ENCODE peak calls at places on chromosomes 5 and 9, in ten cellular contexts. One of them, this sample, is unnamed.

GRCh38 chr5:45512521-45512920 is 183.7 kb downstream of the HCN1 start:
- DNase-seq in coronary artery: no peak
- DNase-seq in A549: no peak
- DNase-seq in CD8-positive, alpha-beta T cell: no peak
- DNase-seq in activated CD8-positive, alpha-beta memory T cell treated with anti-CD3 and anti-CD28 coated beads, Interleukin-2, amount 50 U/mL, for 4 hours: no peak
- DNase-seq in effector CD8-positive, alpha-beta T cell: no peak
- DNase-seq in choroid plexus epithelial cell: no peak
- DNase-seq in Right ventricle myocardium inferior: no peak
- DNase-seq in SK-N-DZ: no peak
- DNase-seq in putamen: no peak
- DNase-seq in this sample: no peak

GRCh38 chr5:150428106-150428876 is 15.6 kb upstream of the CD74 start:
- DNase-seq in SK-N-DZ: no peak
- DNase-seq in Right ventricle myocardium inferior: peak; percentile 74
- DNase-seq in effector CD8-positive, alpha-beta T cell: no peak
- DNase-seq in A549: no peak
- DNase-seq in activated CD8-positive, alpha-beta memory T cell treated with anti-CD3 and anti-CD28 coated beads, Interleukin-2, amount 50 U/mL, for 4 hours: no peak
- DNase-seq in putamen: peak; percentile 65
- DNase-seq in CD8-positive, alpha-beta T cell: no peak
- DNase-seq in coronary artery: no peak
- DNase-seq in choroid plexus epithelial cell: peak; percentile 91
- DNase-seq in this sample: no peak

GRCh38 chr9:13213337-13213736 is 66.2 kb downstream of the MPDZ start:
- DNase-seq in putamen: peak; percentile 13
- DNase-seq in SK-N-DZ: no peak
- DNase-seq in effector CD8-positive, alpha-beta T cell: no peak
- DNase-seq in activated CD8-positive, alpha-beta memory T cell treated with anti-CD3 and anti-CD28 coated beads, Interleukin-2, amount 50 U/mL, for 4 hours: no peak
- DNase-seq in CD8-positive, alpha-beta T cell: no peak
- DNase-seq in coronary artery: no peak
- DNase-seq in Right ventricle myocardium inferior: no peak
- DNase-seq in A549: peak; percentile 21
- DNase-seq in choroid plexus epithelial cell: peak; percentile 61
- DNase-seq in this sample: no peak

GRCh38 chr9:85115473-85115872 is 445.9 kb downstream of the NTRK2 start:
- DNase-seq in coronary artery: no peak
- DNase-seq in effector CD8-positive, alpha-beta T cell: no peak
- DNase-seq in choroid plexus epithelial cell: no peak
- DNase-seq in activated CD8-positive, alpha-beta memory T cell treated with anti-CD3 and anti-CD28 coated beads, Interleukin-2, amount 50 U/mL, for 4 hours: no peak
- DNase-seq in A549: no peak
- DNase-seq in putamen: no peak
- DNase-seq in SK-N-DZ: no peak
- DNase-seq in Right ventricle myocardium inferior: no peak
- DNase-seq in CD8-positive, alpha-beta T cell: no peak
- DNase-seq in this sample: no peak

GRCh38 chr5:111734597-111734996 is 22.4 kb downstream of the NREP start:
- DNase-seq in SK-N-DZ: no peak
- DNase-seq in putamen: no peak
- DNase-seq in activated CD8-positive, alpha-beta memory T cell treated with anti-CD3 and anti-CD28 coated beads, Interleukin-2, amount 50 U/mL, for 4 hours: no peak
- DNase-seq in Right ventricle myocardium inferior: no peak
- DNase-seq in coronary artery: no peak
- DNase-seq in CD8-positive, alpha-beta T cell: no peak
- DNase-seq in effector CD8-positive, alpha-beta T cell: no peak
- DNase-seq in A549: no peak
- DNase-seq in choroid plexus epithelial cell: no peak
- DNase-seq in this sample: no peak

GRCh38 chr5:9726931-9727330 is 96.8 kb upstream of the TAS2R1 start:
- DNase-seq in Right ventricle myocardium inferior: no peak
- DNase-seq in coronary artery: no peak
- DNase-seq in putamen: no peak
- DNase-seq in A549: no peak
- DNase-seq in activated CD8-positive, alpha-beta memory T cell treated with anti-CD3 and anti-CD28 coated beads, Interleukin-2, amount 50 U/mL, for 4 hours: no peak
- DNase-seq in CD8-positive, alpha-beta T cell: no peak
- DNase-seq in SK-N-DZ: no peak
- DNase-seq in effector CD8-positive, alpha-beta T cell: no peak
- DNase-seq in choroid plexus epithelial cell: peak; percentile 18
- DNase-seq in this sample: no peak

GRCh38 chr5:177301503-177302165 is 1.9 kb downstream of the RAB24 start:
- DNase-seq in Right ventricle myocardium inferior: no peak
- DNase-seq in effector CD8-positive, alpha-beta T cell: no peak
- DNase-seq in putamen: no peak
- DNase-seq in coronary artery: no peak
- DNase-seq in A549: no peak
- DNase-seq in activated CD8-positive, alpha-beta memory T cell treated with anti-CD3 and anti-CD28 coated beads, Interleukin-2, amount 50 U/mL, for 4 hours: no peak
- DNase-seq in SK-N-DZ: no peak
- DNase-seq in CD8-positive, alpha-beta T cell: no peak
- DNase-seq in choroid plexus epithelial cell: no peak
- DNase-seq in this sample: no peak

GRCh38 chr5:172173771-172174170 is 14.3 kb downstream of the STK10 start:
- DNase-seq in Right ventricle myocardium inferior: peak; percentile 89
- DNase-seq in A549: no peak
- DNase-seq in choroid plexus epithelial cell: peak; percentile 88
- DNase-seq in SK-N-DZ: no peak
- DNase-seq in CD8-positive, alpha-beta T cell: peak; percentile 71
- DNase-seq in effector CD8-positive, alpha-beta T cell: peak; percentile 31
- DNase-seq in putamen: no peak
- DNase-seq in activated CD8-positive, alpha-beta memory T cell treated with anti-CD3 and anti-CD28 coated beads, Interleukin-2, amount 50 U/mL, for 4 hours: peak; percentile 61
- DNase-seq in coronary artery: no peak
- DNase-seq in this sample: no peak

GRCh38 chr9:90539266-90539665 is 103.4 kb downstream of the DIRAS2 start:
- DNase-seq in effector CD8-positive, alpha-beta T cell: no peak
- DNase-seq in putamen: no peak
- DNase-seq in choroid plexus epithelial cell: no peak
- DNase-seq in CD8-positive, alpha-beta T cell: no peak
- DNase-seq in coronary artery: no peak
- DNase-seq in Right ventricle myocardium inferior: no peak
- DNase-seq in activated CD8-positive, alpha-beta memory T cell treated with anti-CD3 and anti-CD28 coated beads, Interleukin-2, amount 50 U/mL, for 4 hours: no peak
- DNase-seq in A549: no peak
- DNase-seq in SK-N-DZ: no peak
- DNase-seq in this sample: no peak

GRCh38 chr5:15365040-15365439 is 134.9 kb upstream of the FBXL7 start:
- DNase-seq in CD8-positive, alpha-beta T cell: no peak
- DNase-seq in effector CD8-positive, alpha-beta T cell: no peak
- DNase-seq in Right ventricle myocardium inferior: no peak
- DNase-seq in SK-N-DZ: no peak
- DNase-seq in activated CD8-positive, alpha-beta memory T cell treated with anti-CD3 and anti-CD28 coated beads, Interleukin-2, amount 50 U/mL, for 4 hours: no peak
- DNase-seq in coronary artery: no peak
- DNase-seq in choroid plexus epithelial cell: peak; percentile 68
- DNase-seq in putamen: no peak
- DNase-seq in A549: no peak
- DNase-seq in this sample: no peak

GRCh38 chr5:181152406-181152805 is 5.0 kb downstream of the OR2V2 start:
- DNase-seq in CD8-positive, alpha-beta T cell: no peak
- DNase-seq in Right ventricle myocardium inferior: no peak
- DNase-seq in choroid plexus epithelial cell: no peak
- DNase-seq in putamen: no peak
- DNase-seq in SK-N-DZ: no peak
- DNase-seq in effector CD8-positive, alpha-beta T cell: no peak
- DNase-seq in A549: peak; percentile 59
- DNase-seq in activated CD8-positive, alpha-beta memory T cell treated with anti-CD3 and anti-CD28 coated beads, Interleukin-2, amount 50 U/mL, for 4 hours: no peak
- DNase-seq in coronary artery: no peak
- DNase-seq in this sample: peak; percentile 79

GRCh38 chr9:96139592-96140251 is 162.3 kb downstream of the HSD17B3 start:
- DNase-seq in Right ventricle myocardium inferior: no peak
- DNase-seq in A549: peak; percentile 48
- DNase-seq in putamen: no peak
- DNase-seq in coronary artery: peak; percentile 85
- DNase-seq in CD8-positive, alpha-beta T cell: no peak
- DNase-seq in activated CD8-positive, alpha-beta memory T cell treated with anti-CD3 and anti-CD28 coated beads, Interleukin-2, amount 50 U/mL, for 4 hours: no peak
- DNase-seq in choroid plexus epithelial cell: peak; percentile 93
- DNase-seq in SK-N-DZ: no peak
- DNase-seq in effector CD8-positive, alpha-beta T cell: no peak
- DNase-seq in this sample: no peak

GRCh38 chr9:106287108-106287631 is 575.8 kb upstream of the ZNF462 start:
- DNase-seq in SK-N-DZ: no peak
- DNase-seq in choroid plexus epithelial cell: no peak
- DNase-seq in activated CD8-positive, alpha-beta memory T cell treated with anti-CD3 and anti-CD28 coated beads, Interleukin-2, amount 50 U/mL, for 4 hours: no peak
- DNase-seq in putamen: peak; percentile 46
- DNase-seq in coronary artery: no peak
- DNase-seq in effector CD8-positive, alpha-beta T cell: no peak
- DNase-seq in Right ventricle myocardium inferior: no peak
- DNase-seq in A549: no peak
- DNase-seq in CD8-positive, alpha-beta T cell: no peak
- DNase-seq in this sample: no peak

GRCh38 chr9:34559616-34560546 is 29.6 kb downstream of the CNTFR start:
- DNase-seq in choroid plexus epithelial cell: peak; percentile 72
- DNase-seq in CD8-positive, alpha-beta T cell: no peak
- DNase-seq in effector CD8-positive, alpha-beta T cell: no peak
- DNase-seq in Right ventricle myocardium inferior: no peak
- DNase-seq in coronary artery: no peak
- DNase-seq in activated CD8-positive, alpha-beta memory T cell treated with anti-CD3 and anti-CD28 coated beads, Interleukin-2, amount 50 U/mL, for 4 hours: no peak
- DNase-seq in putamen: no peak
- DNase-seq in A549: peak; percentile 27
- DNase-seq in SK-N-DZ: no peak
- DNase-seq in this sample: no peak

GRCh38 chr5:76193635-76194034 is 110.5 kb downstream of the SV2C start:
- DNase-seq in SK-N-DZ: no peak
- DNase-seq in CD8-positive, alpha-beta T cell: no peak
- DNase-seq in Right ventricle myocardium inferior: no peak
- DNase-seq in coronary artery: no peak
- DNase-seq in activated CD8-positive, alpha-beta memory T cell treated with anti-CD3 and anti-CD28 coated beads, Interleukin-2, amount 50 U/mL, for 4 hours: no peak
- DNase-seq in putamen: no peak
- DNase-seq in effector CD8-positive, alpha-beta T cell: no peak
- DNase-seq in choroid plexus epithelial cell: no peak
- DNase-seq in A549: no peak
- DNase-seq in this sample: no peak

GRCh38 chr9:112037281-112038016 is 137.6 kb downstream of the SUSD1 start:
- DNase-seq in Right ventricle myocardium inferior: no peak
- DNase-seq in A549: no peak
- DNase-seq in CD8-positive, alpha-beta T cell: peak; percentile 70
- DNase-seq in choroid plexus epithelial cell: peak; percentile 75
- DNase-seq in coronary artery: no peak
- DNase-seq in effector CD8-positive, alpha-beta T cell: peak; percentile 17
- DNase-seq in activated CD8-positive, alpha-beta memory T cell treated with anti-CD3 and anti-CD28 coated beads, Interleukin-2, amount 50 U/mL, for 4 hours: peak; percentile 53
- DNase-seq in SK-N-DZ: no peak
- DNase-seq in putamen: no peak
- DNase-seq in this sample: no peak

GRCh38 chr5:36703245-36703860 is 96.9 kb downstream of the SLC1A3 start:
- DNase-seq in SK-N-DZ: no peak
- DNase-seq in putamen: no peak
- DNase-seq in Right ventricle myocardium inferior: no peak
- DNase-seq in activated CD8-positive, alpha-beta memory T cell treated with anti-CD3 and anti-CD28 coated beads, Interleukin-2, amount 50 U/mL, for 4 hours: no peak
- DNase-seq in choroid plexus epithelial cell: peak; percentile 59
- DNase-seq in A549: no peak
- DNase-seq in effector CD8-positive, alpha-beta T cell: no peak
- DNase-seq in coronary artery: no peak
- DNase-seq in CD8-positive, alpha-beta T cell: no peak
- DNase-seq in this sample: no peak

GRCh38 chr9:4857163-4857562 is 64.4 kb downstream of the RCL1 start:
- DNase-seq in Right ventricle myocardium inferior: no peak
- DNase-seq in putamen: no peak
- DNase-seq in effector CD8-positive, alpha-beta T cell: no peak
- DNase-seq in SK-N-DZ: no peak
- DNase-seq in choroid plexus epithelial cell: no peak
- DNase-seq in CD8-positive, alpha-beta T cell: no peak
- DNase-seq in A549: no peak
- DNase-seq in activated CD8-positive, alpha-beta memory T cell treated with anti-CD3 and anti-CD28 coated beads, Interleukin-2, amount 50 U/mL, for 4 hours: no peak
- DNase-seq in coronary artery: no peak
- DNase-seq in this sample: no peak

GRCh38 chr9:98962181-98962560 is 18.5 kb downstream of the COL15A1 start:
- DNase-seq in CD8-positive, alpha-beta T cell: no peak
- DNase-seq in choroid plexus epithelial cell: no peak
- DNase-seq in SK-N-DZ: no peak
- DNase-seq in activated CD8-positive, alpha-beta memory T cell treated with anti-CD3 and anti-CD28 coated beads, Interleukin-2, amount 50 U/mL, for 4 hours: no peak
- DNase-seq in A549: no peak
- DNase-seq in Right ventricle myocardium inferior: no peak
- DNase-seq in putamen: no peak
- DNase-seq in effector CD8-positive, alpha-beta T cell: no peak
- DNase-seq in coronary artery: no peak
- DNase-seq in this sample: no peak

GRCh38 chr5:138770977-138771376 is 17.8 kb downstream of the CTNNA1 start:
- DNase-seq in activated CD8-positive, alpha-beta memory T cell treated with anti-CD3 and anti-CD28 coated beads, Interleukin-2, amount 50 U/mL, for 4 hours: no peak
- DNase-seq in Right ventricle myocardium inferior: no peak
- DNase-seq in putamen: no peak
- DNase-seq in SK-N-DZ: no peak
- DNase-seq in CD8-positive, alpha-beta T cell: no peak
- DNase-seq in effector CD8-positive, alpha-beta T cell: no peak
- DNase-seq in A549: no peak
- DNase-seq in coronary artery: no peak
- DNase-seq in choroid plexus epithelial cell: no peak
- DNase-seq in this sample: no peak

GRCh38 chr9:89023788-89024187 is 32.5 kb downstream of the S1PR3 start:
- DNase-seq in Right ventricle myocardium inferior: no peak
- DNase-seq in activated CD8-positive, alpha-beta memory T cell treated with anti-CD3 and anti-CD28 coated beads, Interleukin-2, amount 50 U/mL, for 4 hours: no peak
- DNase-seq in effector CD8-positive, alpha-beta T cell: no peak
- DNase-seq in CD8-positive, alpha-beta T cell: no peak
- DNase-seq in coronary artery: no peak
- DNase-seq in choroid plexus epithelial cell: no peak
- DNase-seq in SK-N-DZ: no peak
- DNase-seq in putamen: no peak
- DNase-seq in A549: no peak
- DNase-seq in this sample: no peak

GRCh38 chr5:1880377-1881272 is 2.1 kb downstream of the IRX4 start:
- DNase-seq in CD8-positive, alpha-beta T cell: no peak
- DNase-seq in activated CD8-positive, alpha-beta memory T cell treated with anti-CD3 and anti-CD28 coated beads, Interleukin-2, amount 50 U/mL, for 4 hours: no peak
- DNase-seq in SK-N-DZ: no peak
- DNase-seq in Right ventricle myocardium inferior: peak; percentile 64
- DNase-seq in choroid plexus epithelial cell: no peak
- DNase-seq in putamen: no peak
- DNase-seq in A549: no peak
- DNase-seq in effector CD8-positive, alpha-beta T cell: no peak
- DNase-seq in coronary artery: no peak
- DNase-seq in this sample: no peak

GRCh38 chr5:994821-995220 is 13.8 kb upstream of the NKD2 start:
- DNase-seq in Right ventricle myocardium inferior: no peak
- DNase-seq in coronary artery: no peak
- DNase-seq in activated CD8-positive, alpha-beta memory T cell treated with anti-CD3 and anti-CD28 coated beads, Interleukin-2, amount 50 U/mL, for 4 hours: no peak
- DNase-seq in CD8-positive, alpha-beta T cell: no peak
- DNase-seq in effector CD8-positive, alpha-beta T cell: no peak
- DNase-seq in choroid plexus epithelial cell: no peak
- DNase-seq in SK-N-DZ: no peak
- DNase-seq in putamen: no peak
- DNase-seq in A549: no peak
- DNase-seq in this sample: no peak

GRCh38 chr5:63794979-63795378 is 167.3 kb downstream of the HTR1A start:
- DNase-seq in CD8-positive, alpha-beta T cell: no peak
- DNase-seq in A549: no peak
- DNase-seq in choroid plexus epithelial cell: no peak
- DNase-seq in SK-N-DZ: no peak
- DNase-seq in coronary artery: no peak
- DNase-seq in activated CD8-positive, alpha-beta memory T cell treated with anti-CD3 and anti-CD28 coated beads, Interleukin-2, amount 50 U/mL, for 4 hours: no peak
- DNase-seq in putamen: no peak
- DNase-seq in Right ventricle myocardium inferior: no peak
- DNase-seq in effector CD8-positive, alpha-beta T cell: no peak
- DNase-seq in this sample: no peak

GRCh38 chr9:135563858-135564257 is 2.3 kb downstream of the PAEP start:
- DNase-seq in choroid plexus epithelial cell: no peak
- DNase-seq in Right ventricle myocardium inferior: no peak
- DNase-seq in effector CD8-positive, alpha-beta T cell: no peak
- DNase-seq in activated CD8-positive, alpha-beta memory T cell treated with anti-CD3 and anti-CD28 coated beads, Interleukin-2, amount 50 U/mL, for 4 hours: no peak
- DNase-seq in putamen: no peak
- DNase-seq in coronary artery: no peak
- DNase-seq in SK-N-DZ: no peak
- DNase-seq in CD8-positive, alpha-beta T cell: no peak
- DNase-seq in A549: no peak
- DNase-seq in this sample: no peak